ENCODE peak calls at places on chromosomes 7 and 10, in five cellular contexts. K is CD8-positive, alpha-beta T cell; E is CD4-positive, CD25-positive, alpha-beta regulatory T cell; S is upper lobe of left lung; X is aorta. I is an unnamed sample. For H3K4me1, the result is how much of the 10 kb centered on the place peaks cover.

GRCh38 chr7:107614425-107614824 is 34.4 kb downstream of the BCAP29 start:
- DNase-seq in K (no peak), E (no peak), S (no peak), X (no peak), I (peak)

GRCh38 chr10:8058274-8059111 is 4.0 kb downstream of the GATA3 start:
- DNase-seq in K (no peak), E (no peak), S (no peak), X (no peak), I (no peak)

GRCh38 chr7:124791426-124791825 is 25.8 kb upstream of the GPR37 start:
- DNase-seq in K (no peak), E (no peak), S (no peak), X (no peak), I (no peak)

GRCh38 chr10:32207544-32207943 is 139.4 kb downstream of the EPC1 start:
- DNase-seq in K (peak), E (peak), S (peak), X (peak), I (peak)

GRCh38 chr7:128434413-128435310 is 21.0 kb upstream of the HILPDA start:
- DNase-seq in K (no peak), E (no peak), S (no peak), X (no peak), I (no peak)

GRCh38 chr7:6546852-6547251 is 4.4 kb downstream of the GRID2IP start:
- DNase-seq in K (no peak), E (no peak), S (no peak), X (no peak), I (no peak)

GRCh38 chr7:8590791-8591190 is 157.4 kb downstream of the NXPH1 start:
- DNase-seq in K (no peak), E (no peak), S (no peak), X (no peak), I (no peak)

GRCh38 chr7:44278451-44279161 is 46.8 kb downstream of the CAMK2B start:
- DNase-seq in K (no peak), E (no peak), S (peak), X (peak), I (peak)

GRCh38 chr7:24652551-24652950 is 79.3 kb downstream of the PALS2 start:
- DNase-seq in K (no peak), E (no peak), S (no peak), X (no peak), I (peak)

GRCh38 chr7:70700055-70700934 is 431.6 kb upstream of the GALNT17 start:
- DNase-seq in K (no peak), E (no peak), S (no peak), X (no peak), I (no peak)

GRCh38 chr7:105600720-105601550 is 19.6 kb upstream of the EFCAB10 start:
- DNase-seq in K (no peak), E (no peak), S (peak), X (no peak), I (peak)

GRCh38 chr7:4959881-4960280 is 894 bp upstream of the MMD2 start:
- DNase-seq in K (no peak), E (no peak), S (no peak), X (no peak), I (no peak)

GRCh38 chr10:79241990-79242619 is 105.2 kb upstream of the PPIF start:
- DNase-seq in K (peak), E (peak), S (peak), X (peak), I (peak)

GRCh38 chr10:17510242-17510908 is 56.0 kb upstream of the ST8SIA6 start:
- DNase-seq in K (no peak), E (no peak), S (no peak), X (no peak), I (no peak)

GRCh38 chr7:79290398-79290797 is 163.1 kb downstream of the MAGI2 start:
- DNase-seq in K (no peak), E (no peak), S (no peak), X (no peak), I (no peak)

GRCh38 chr10:108469940-108470339 is 1305.4 kb upstream of the SORCS1 start:
- DNase-seq in K (no peak), E (no peak), S (no peak), X (no peak), I (no peak)

GRCh38 chr10:83544049-83544448 is 595.3 kb upstream of the GHITM start:
- DNase-seq in K (no peak), E (no peak), S (no peak), X (no peak), I (no peak)

GRCh38 chr7:17651296-17651695 is 289.0 kb downstream of the SNX13 start:
- DNase-seq in K (no peak), E (no peak), S (no peak), X (no peak), I (peak)

GRCh38 chr7:28853150-28853549 is 105.0 kb downstream of the TRIL start:
- DNase-seq in K (no peak), E (no peak), S (no peak), X (no peak), I (peak)

GRCh38 chr7:159125104-159125943 is 19.3 kb downstream of the VIPR2 start:
- DNase-seq in K (no peak), E (no peak), S (peak), X (no peak), I (no peak)

GRCh38 chr7:51317582-51317910 is 937 bp upstream of the COBL start:
- DNase-seq in K (no peak), E (no peak), S (no peak), X (no peak), I (no peak)

GRCh38 chr10:92751827-92752226 is 62.1 kb downstream of the HHEX start:
- DNase-seq in K (no peak), E (no peak), S (no peak), X (no peak), I (no peak)

GRCh38 chr7:156080596-156080995 is 268.3 kb upstream of the SHH start:
- DNase-seq in K (no peak), E (no peak), S (no peak), X (no peak), I (no peak)

GRCh38 chr7:137026176-137026500 is 157.7 kb downstream of the CHRM2 start:
- DNase-seq in K (no peak), E (no peak), S (no peak), X (no peak), I (no peak)

GRCh38 chr10:107971411-107971810 is 806.9 kb upstream of the SORCS1 start:
- DNase-seq in K (no peak), E (no peak), S (no peak), X (no peak), I (peak)

GRCh38 chr7:45400680-45401079 is 173.5 kb upstream of the ADCY1 start:
- DNase-seq in K (no peak), E (no peak), S (no peak), X (no peak), I (no peak)

GRCh38 chr7:6571160-6571779 is 6.0 kb upstream of the ZDHHC4 start:
- DNase-seq in K (no peak), E (no peak), S (no peak), X (no peak), I (peak)

GRCh38 chr7:135659159-135659837 is 3.0 kb upstream of the STMP1 start:
- DNase-seq in K (no peak), E (no peak), S (no peak), X (no peak), I (no peak)

GRCh38 chr10:124864421-124865193 is 63.0 kb downstream of the ABRAXAS2 start:
- DNase-seq in K (no peak), E (no peak), S (peak), X (no peak), I (peak)

GRCh38 chr7:82410461-82410860 is 33.1 kb downstream of the CACNA2D1 start:
- DNase-seq in K (no peak), E (no peak), S (no peak), X (no peak), I (no peak)

GRCh38 chr10:17673517-17674051 is 29.6 kb downstream of the STAM start:
- DNase-seq in K (no peak), E (no peak), S (no peak), X (no peak), I (peak)

GRCh38 chr7:132030161-132030568 is 473.7 kb upstream of the PODXL start:
- DNase-seq in K (no peak), E (no peak), S (no peak), X (no peak), I (no peak)

GRCh38 chr10:6100370-6100769 is 11.5 kb downstream of the RBM17 start:
- DNase-seq in K (no peak), E (no peak), S (no peak), X (no peak), I (no peak)

GRCh38 chr10:6098156-6098555 is 9.3 kb downstream of the RBM17 start:
- DNase-seq in K (no peak), E (no peak), S (no peak), X (no peak), I (no peak)

GRCh38 chr10:6103591-6103990 is 14.8 kb downstream of the RBM17 start:
- DNase-seq in K (no peak), E (no peak), S (no peak), X (no peak), I (no peak)

GRCh38 chr10:6102128-6102527 is 13.3 kb downstream of the RBM17 start:
- DNase-seq in K (no peak), E (no peak), S (no peak), X (no peak), I (no peak)

DNA sequence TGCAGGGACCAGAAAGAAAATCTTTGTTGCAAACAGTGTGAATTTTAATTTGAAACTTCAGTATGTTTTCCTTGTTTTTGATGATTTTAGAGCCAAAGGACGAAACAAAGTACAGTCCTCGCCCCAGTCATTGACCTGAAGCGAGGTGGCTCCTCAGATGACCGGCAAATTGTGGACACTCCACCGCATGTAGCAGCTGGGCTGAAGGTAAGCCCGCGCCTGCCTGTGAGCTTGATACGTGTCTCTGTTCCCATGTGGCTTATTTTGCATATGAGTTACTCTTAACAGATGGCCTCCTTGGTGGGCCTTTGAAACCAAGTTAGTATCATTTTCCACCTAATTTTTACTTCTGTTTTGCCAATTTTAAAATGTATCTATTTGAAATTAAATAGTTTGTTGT is 12.3 kb downstream of the RBM17 start:
- DNase-seq in K (no peak), E (no peak), S (no peak), X (no peak), I (no peak)
- H3K4me1 ChIP-seq in K (under half), E (under half), S (under half), X (under half), I (under half)

GRCh38 chr10:30188567-30189253 is 129.3 kb upstream of the JCAD start:
- DNase-seq in K (no peak), E (no peak), S (no peak), X (no peak), I (no peak)

GRCh38 chr10:30188101-30188500 is 128.7 kb upstream of the JCAD start:
- DNase-seq in K (no peak), E (no peak), S (no peak), X (no peak), I (peak)

GRCh38 chr10:30186371-30186875 is 127.0 kb upstream of the JCAD start:
- DNase-seq in K (no peak), E (no peak), S (no peak), X (no peak), I (peak)

GRCh38 chr10:30185916-30186315 is 126.5 kb upstream of the JCAD start:
- DNase-seq in K (no peak), E (no peak), S (no peak), X (no peak), I (peak)

DNA sequence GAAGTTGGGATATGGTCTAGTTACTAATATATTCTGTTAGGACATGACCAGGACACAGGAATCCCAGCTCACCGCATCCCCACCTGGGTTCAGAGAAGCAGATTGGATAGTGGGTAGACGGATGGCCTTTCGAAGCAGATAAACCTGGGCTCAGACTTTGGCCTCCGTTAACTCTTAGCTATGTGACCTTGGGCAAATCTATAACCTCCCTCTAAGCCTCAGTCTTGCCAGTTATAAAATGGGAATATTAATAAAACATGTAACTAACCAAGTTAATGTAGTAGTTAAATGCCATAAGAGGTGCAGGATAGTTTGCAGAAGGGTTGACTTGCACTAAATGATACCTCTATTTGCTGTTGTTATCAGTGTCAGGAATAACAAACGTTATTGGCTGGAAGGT is 127.6 kb upstream of the JCAD start:
- DNase-seq in K (no peak), E (no peak), S (no peak), X (no peak), I (no peak)
- H3K4me1 ChIP-seq in K (under half), E (under half), S (under half), X (under half), I (under half)

GRCh38 chr10:73875139-73875475 is 752 bp upstream of the CAMK2G start:
- DNase-seq in K (no peak), E (peak), S (no peak), X (no peak), I (no peak)

GRCh38 chr10:73871915-73872710 is 2.2 kb downstream of the CAMK2G start:
- DNase-seq in K (no peak), E (no peak), S (peak), X (no peak), I (peak)

GRCh38 chr10:73874267-73875138 is at the start of gene CAMK2G:
- DNase-seq in K (peak), E (peak), S (peak), X (peak), I (peak)

GRCh38 chr10:73873163-73873842 is 1.1 kb downstream of the CAMK2G start:
- DNase-seq in K (no peak), E (no peak), S (no peak), X (no peak), I (no peak)

DNA sequence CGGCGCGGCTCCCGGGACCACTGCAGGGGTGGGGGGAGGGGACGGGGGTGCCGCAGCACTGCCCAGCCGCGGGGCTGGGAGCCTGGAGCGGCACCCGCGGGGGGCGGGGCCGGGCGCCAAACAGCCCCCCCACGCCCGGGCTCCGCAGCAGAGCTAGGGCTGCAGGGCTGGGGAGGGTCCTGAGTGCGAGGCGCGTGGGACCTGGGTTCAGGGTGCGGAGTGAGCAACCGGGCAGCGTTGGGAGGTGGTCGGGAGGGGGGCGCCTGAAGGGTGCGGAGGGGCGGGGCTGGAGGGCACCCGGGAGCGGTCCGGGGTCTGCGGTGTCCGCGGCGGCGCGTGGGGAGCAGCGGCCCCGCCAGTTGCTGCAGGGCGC is 526 bp downstream of the CAMK2G start:
- DNase-seq in K (peak), E (peak), S (no peak), X (no peak), I (no peak)
- H3K4me1 ChIP-seq in K (half or more), E (half or more), S (under half), X (under half), I (under half)

GRCh38 chr10:126221874-126222273 is 166.4 kb downstream of the ADAM12 start:
- DNase-seq in K (no peak), E (no peak), S (no peak), X (no peak), I (no peak)
- H3K4me1 ChIP-seq in K (under half), E (under half), S (under half), X (under half), I (under half)